ENCODE peak calls at places on chromosomes 11 and 22, in ten cellular contexts. J is ELF-1; L is A673; E is activated CD8-positive, alpha-beta memory T cell treated with anti-CD3 and anti-CD28 coated beads, Interleukin-2, amount 50 U/mL, for 4 hours; B is uterus; Q is activated CD4-positive, alpha-beta T cell treated with anti-CD3 and anti-CD28 coated beads for 1 hour; N is activated naive CD4-positive, alpha-beta T cell treated with Interleukin-2 at 50 U/mL for 16 hours; I is RWPE1; X is nephron progenitor cell; G is fibroblast of lung. O is an unnamed sample.

GRCh38 chr11:68838572-68838964 is 3.1 kb downstream of the CPT1A start:
- DNase-seq in J (no peak), L (no peak), G (no peak), X (no peak), B (peak; percentile 66), N (peak; percentile 28), I (no peak), Q (no peak), E (no peak), O (no peak)

GRCh38 chr22:17969732-17970131 is 54.6 kb downstream of the MICAL3 start:
- DNase-seq in N (no peak), I (peak; percentile 42), E (no peak), G (peak; percentile 97), Q (no peak), L (no peak), X (no peak), B (no peak), J (no peak), O (no peak)

GRCh38 chr11:6568191-6568918 is 35.1 kb downstream of the RRP8 start:
- DNase-seq in E (no peak), X (no peak), I (peak; percentile 32), J (peak; percentile 92), Q (no peak), N (no peak), B (no peak), G (peak; percentile 72), L (peak; percentile 85), O (no peak)

GRCh38 chr11:59144579-59145345 is 2.1 kb downstream of the FAM111A start:
- DNase-seq in G (peak; percentile 79), E (peak; percentile 55), J (peak; percentile 79), B (peak; percentile 87), Q (peak; percentile 34), I (peak; percentile 85), X (peak; percentile 57), L (peak; percentile 96), N (peak; percentile 61), O (peak; percentile 86)

GRCh38 chr11:7639643-7640025 is 33.7 kb downstream of the CYB5R2 start:
- DNase-seq in X (no peak), L (no peak), B (no peak), Q (no peak), I (no peak), G (no peak), J (peak; percentile 18), E (no peak), N (no peak), O (no peak)

GRCh38 chr22:41564563-41564962 is 3.8 kb downstream of the CSDC2 start:
- DNase-seq in X (no peak), B (no peak), N (no peak), G (peak; percentile 43), Q (no peak), J (no peak), E (no peak), L (no peak), I (peak; percentile 12), O (no peak)

GRCh38 chr22:41600976-41601375 is 11.3 kb upstream of the PMM1 start:
- DNase-seq in J (no peak), G (no peak), I (no peak), E (no peak), L (no peak), N (no peak), X (no peak), B (no peak), Q (no peak), O (no peak)

GRCh38 chr11:1091332-1092083 is 16.8 kb downstream of the MUC2 start:
- DNase-seq in E (no peak), B (no peak), G (no peak), J (no peak), I (no peak), N (no peak), L (no peak), X (no peak), Q (no peak), O (no peak)

GRCh38 chr11:111225871-111226270 is 19.7 kb upstream of the POU2AF2 start:
- DNase-seq in X (no peak), E (no peak), I (no peak), L (no peak), G (no peak), N (no peak), B (no peak), Q (no peak), J (no peak), O (no peak)

GRCh38 chr11:86753376-86753775 is 47.0 kb upstream of the PRSS23 start:
- DNase-seq in E (no peak), Q (no peak), J (no peak), B (no peak), X (no peak), I (no peak), G (no peak), L (no peak), N (no peak), O (no peak)

GRCh38 chr22:33451851-33452469 is 393.8 kb upstream of the SYN3 start:
- DNase-seq in L (no peak), N (no peak), Q (no peak), X (no peak), J (peak; percentile 4), B (no peak), G (peak; percentile 13), I (no peak), E (no peak), O (no peak)

GRCh38 chr22:40401532-40401931 is 31.1 kb downstream of the SGSM3 start:
- DNase-seq in L (no peak), I (no peak), N (peak; percentile 59), G (no peak), B (no peak), E (peak; percentile 55), X (no peak), J (no peak), Q (no peak), O (no peak)

GRCh38 chr11:128627666-128628342 is 40.4 kb upstream of the ETS1 start:
- DNase-seq in X (no peak), J (no peak), E (no peak), N (peak; percentile 44), Q (no peak), I (no peak), G (no peak), L (no peak), B (no peak), O (peak; percentile 21)

GRCh38 chr11:44281151-44281550 is 28.8 kb downstream of the ALX4 start:
- DNase-seq in N (no peak), L (no peak), X (no peak), I (no peak), G (no peak), J (no peak), B (no peak), E (no peak), Q (no peak), O (no peak)

GRCh38 chr11:64334764-64335741 is 5.0 kb upstream of the CCDC88B start:
- DNase-seq in Q (no peak), L (peak; percentile 73), I (peak; percentile 98), X (peak; percentile 59), G (peak; percentile 97), B (no peak), J (peak; percentile 93), E (no peak), N (no peak), O (no peak)

GRCh38 chr11:134024420-134025085 is 44.3 kb upstream of the JAM3 start:
- DNase-seq in E (no peak), X (no peak), G (peak; percentile 73), Q (no peak), L (no peak), I (peak; percentile 97), B (no peak), J (no peak), N (no peak), O (no peak)

GRCh38 chr22:50693462-50693861 is 20.8 kb downstream of the SHANK3 start:
- DNase-seq in G (no peak), J (no peak), N (no peak), E (no peak), Q (no peak), X (no peak), B (no peak), L (no peak), I (no peak), O (no peak)

GRCh38 chr11:23723861-23724260 is 773.0 kb upstream of the LUZP2 start:
- DNase-seq in G (peak; percentile 48), E (no peak), B (no peak), J (no peak), L (no peak), Q (no peak), I (peak; percentile 7), X (no peak), N (no peak), O (no peak)

GRCh38 chr11:73034777-73035176 is 107.3 kb downstream of the FCHSD2 start:
- DNase-seq in X (no peak), L (no peak), G (no peak), J (no peak), I (no peak), Q (no peak), B (no peak), N (no peak), E (no peak), O (no peak)

GRCh38 chr22:22178566-22178965 is 66.0 kb upstream of the VPREB1 start:
- DNase-seq in B (no peak), J (peak; percentile 73), E (no peak), X (no peak), I (no peak), N (no peak), L (no peak), G (no peak), Q (no peak), O (peak; percentile 46)

GRCh38 chr22:40183029-40183581 is 5.4 kb downstream of the TNRC6B start:
- DNase-seq in J (peak; percentile 77), E (no peak), B (no peak), L (peak; percentile 81), Q (no peak), N (no peak), I (no peak), X (no peak), G (peak; percentile 92), O (no peak)

GRCh38 chr11:69491071-69492031 is 9.9 kb downstream of the LINC01488 start:
- DNase-seq in B (no peak), L (no peak), G (no peak), N (no peak), I (no peak), E (no peak), J (no peak), X (no peak), Q (no peak), O (no peak)

GRCh38 chr22:22756109-22756508 is 111.7 kb downstream of the GGTLC2 start:
- DNase-seq in X (no peak), Q (no peak), L (no peak), N (no peak), I (no peak), B (no peak), E (no peak), G (no peak), J (no peak), O (peak; percentile 45)

GRCh38 chr22:46380069-46380468 is 44.6 kb downstream of the TRMU start:
- DNase-seq in L (no peak), E (no peak), N (no peak), X (no peak), G (no peak), Q (no peak), J (no peak), B (no peak), I (no peak), O (no peak)

GRCh38 chr22:27512283-27512761 is 289.2 kb downstream of the MN1 start:
- DNase-seq in N (no peak), X (no peak), G (peak; percentile 99), J (no peak), Q (no peak), I (peak; percentile 90), L (no peak), E (no peak), B (peak; percentile 70), O (peak; percentile 96)

GRCh38 chr22:26377170-26377825 is 51.8 kb upstream of the ASPHD2 start:
- DNase-seq in B (no peak), J (no peak), Q (no peak), G (no peak), L (peak; percentile 15), E (no peak), N (no peak), I (no peak), X (no peak), O (no peak)

GRCh38 chr22:45740236-45740635 is 68.6 kb downstream of the ATXN10 start:
- DNase-seq in E (no peak), L (no peak), I (no peak), X (no peak), N (no peak), B (no peak), Q (no peak), G (peak; percentile 83), J (no peak), O (no peak)

GRCh38 chr11:126768702-126769101 is 231.9 kb downstream of the KIRREL3 start:
- DNase-seq in N (no peak), X (no peak), G (no peak), I (no peak), B (no peak), E (no peak), J (no peak), Q (no peak), L (no peak), O (no peak)

O was measured in coronary artery.